ENCODE peak calls at places on chromosomes 7 and 10, in ten cellular contexts. L, B, I, F, S, N, W, T, C and Z are unnamed samples.

GRCh38 chr10:114684822-114685209 is 26.7 kb upstream of the ABLIM1 start:
- DNase-seq in L (no peak), B (peak), I (no peak), F (peak), S (no peak), N (no peak), W (no peak), T (no peak), C (no peak), Z (no peak)

GRCh38 chr10:89644691-89644966 is 413 bp downstream of the PANK1 start:
- DNase-seq in L (no peak), B (no peak), I (no peak), F (no peak), S (peak), N (peak), W (no peak), T (no peak), C (peak), Z (no peak)

GRCh38 chr10:14153570-14154055 is 177.1 kb downstream of the FRMD4A start:
- DNase-seq in L (no peak), B (no peak), I (peak), F (no peak), S (no peak), N (no peak), W (peak), T (no peak), C (no peak), Z (no peak)

GRCh38 chr7:4202954-4203353 is 479.1 kb upstream of the FOXK1 start:
- DNase-seq in L (no peak), B (no peak), I (no peak), F (no peak), S (no peak), N (no peak), W (peak), T (no peak), C (no peak), Z (no peak)

GRCh38 chr10:23383637-23384036 is 39.0 kb upstream of the C10orf67 start:
- DNase-seq in L (no peak), B (no peak), I (no peak), F (no peak), S (no peak), N (no peak), W (no peak), T (no peak), C (no peak), Z (no peak)

GRCh38 chr10:70475661-70476060 is 2.9 kb upstream of the PALD1 start:
- DNase-seq in L (no peak), B (no peak), I (no peak), F (no peak), S (no peak), N (no peak), W (no peak), T (no peak), C (no peak), Z (no peak)

GRCh38 chr7:155483868-155484325 is 26.0 kb downstream of the EN2 start:
- DNase-seq in L (no peak), B (no peak), I (no peak), F (no peak), S (peak), N (no peak), W (peak), T (no peak), C (no peak), Z (no peak)

GRCh38 chr7:151795168-151795754 is 81.7 kb downstream of the PRKAG2 start:
- DNase-seq in L (no peak), B (no peak), I (no peak), F (no peak), S (no peak), N (peak), W (no peak), T (no peak), C (no peak), Z (no peak)

GRCh38 chr7:11424006-11424405 is 408.0 kb downstream of the THSD7A start:
- DNase-seq in L (no peak), B (no peak), I (no peak), F (no peak), S (no peak), N (no peak), W (no peak), T (no peak), C (no peak), Z (no peak)

GRCh38 chr10:122981066-122981464 is 864 bp downstream of the PSTK start:
- DNase-seq in L (peak), B (peak), I (no peak), F (peak), S (no peak), N (no peak), W (peak), T (peak), C (no peak), Z (peak)

GRCh38 chr10:86048973-86049372 is 317.6 kb downstream of the GRID1 start:
- DNase-seq in L (no peak), B (no peak), I (no peak), F (no peak), S (no peak), N (no peak), W (no peak), T (no peak), C (no peak), Z (no peak)

GRCh38 chr7:146296028-146296427 is 179.4 kb downstream of the CNTNAP2 start:
- DNase-seq in L (no peak), B (no peak), I (no peak), F (no peak), S (no peak), N (no peak), W (no peak), T (no peak), C (no peak), Z (no peak)

GRCh38 chr7:1534330-1535099 is 4.0 kb downstream of the MAFK start:
- DNase-seq in L (no peak), B (no peak), I (no peak), F (no peak), S (peak), N (no peak), W (no peak), T (no peak), C (no peak), Z (no peak)

GRCh38 chr7:122166708-122167107 is 22.7 kb upstream of the AASS start:
- DNase-seq in L (no peak), B (peak), I (no peak), F (peak), S (no peak), N (no peak), W (no peak), T (no peak), C (no peak), Z (no peak)

GRCh38 chr7:38796636-38797501 is 112.1 kb downstream of the VPS41 start:
- DNase-seq in L (peak), B (peak), I (peak), F (peak), S (peak), N (no peak), W (peak), T (peak), C (no peak), Z (peak)

GRCh38 chr10:35565602-35566061 is 39.5 kb upstream of the GJD4 start:
- DNase-seq in L (no peak), B (peak), I (no peak), F (no peak), S (no peak), N (no peak), W (no peak), T (no peak), C (peak), Z (no peak)

GRCh38 chr10:58609525-58610150 is 97.0 kb downstream of the BICC1 start:
- DNase-seq in L (no peak), B (peak), I (no peak), F (no peak), S (no peak), N (no peak), W (no peak), T (no peak), C (no peak), Z (no peak)

GRCh38 chr7:105916603-105917002 is 40.2 kb upstream of the ATXN7L1 start:
- DNase-seq in L (no peak), B (peak), I (no peak), F (peak), S (no peak), N (no peak), W (no peak), T (no peak), C (no peak), Z (no peak)

GRCh38 chr10:79926037-79926436 is 22.9 kb downstream of the SFTPD start:
- DNase-seq in L (no peak), B (no peak), I (no peak), F (no peak), S (no peak), N (no peak), W (no peak), T (no peak), C (no peak), Z (no peak)

GRCh38 chr10:77494789-77495541 is 142.6 kb downstream of the KCNMA1 start:
- DNase-seq in L (no peak), B (no peak), I (no peak), F (no peak), S (no peak), N (no peak), W (no peak), T (no peak), C (no peak), Z (no peak)

GRCh38 chr10:125692246-125692931 is 9.4 kb upstream of the TEX36 start:
- DNase-seq in L (no peak), B (peak), I (no peak), F (peak), S (no peak), N (no peak), W (no peak), T (no peak), C (no peak), Z (no peak)

GRCh38 chr10:5970527-5970926 is 6.8 kb downstream of the IL15RA start:
- DNase-seq in L (no peak), B (no peak), I (no peak), F (no peak), S (no peak), N (no peak), W (no peak), T (no peak), C (no peak), Z (no peak)

GRCh38 chr7:65441010-65441409 is 67.4 kb downstream of the ZNF92 start:
- DNase-seq in L (no peak), B (peak), I (no peak), F (peak), S (no peak), N (no peak), W (no peak), T (no peak), C (no peak), Z (no peak)

GRCh38 chr10:124308811-124309210 is 109.9 kb downstream of the OAT start:
- DNase-seq in L (no peak), B (no peak), I (no peak), F (no peak), S (peak), N (no peak), W (no peak), T (no peak), C (no peak), Z (no peak)

GRCh38 chr10:62422068-62422590 is 48.0 kb downstream of the ZNF365 start:
- DNase-seq in L (peak), B (peak), I (no peak), F (peak), S (no peak), N (no peak), W (no peak), T (no peak), C (no peak), Z (no peak)

GRCh38 chr10:8060010-8060703 is 5.7 kb downstream of the GATA3 start:
- DNase-seq in L (no peak), B (peak), I (no peak), F (peak), S (no peak), N (no peak), W (no peak), T (no peak), C (no peak), Z (peak)

GRCh38 chr10:86730227-86730626 is 26.2 kb upstream of the BMPR1A start:
- DNase-seq in L (no peak), B (peak), I (no peak), F (no peak), S (peak), N (no peak), W (no peak), T (no peak), C (no peak), Z (no peak)

GRCh38 chr7:47526466-47526865 is 55.4 kb downstream of the TNS3 start:
- DNase-seq in L (no peak), B (no peak), I (no peak), F (no peak), S (peak), N (no peak), W (no peak), T (no peak), C (no peak), Z (no peak)

GRCh38 chr10:114632869-114633715 is 25.0 kb downstream of the ABLIM1 start:
- DNase-seq in L (peak), B (peak), I (no peak), F (peak), S (peak), N (no peak), W (peak), T (no peak), C (no peak), Z (peak)

GRCh38 chr7:116863168-116863670 is 832 bp downstream of the CAPZA2 start:
- DNase-seq in L (no peak), B (no peak), I (peak), F (no peak), S (peak), N (no peak), W (peak), T (no peak), C (peak), Z (peak)

GRCh38 chr10:12056758-12057157 is 12.0 kb upstream of the DHTKD1 start:
- DNase-seq in L (no peak), B (no peak), I (no peak), F (no peak), S (no peak), N (no peak), W (no peak), T (no peak), C (no peak), Z (no peak)

GRCh38 chr7:141742229-141742628 is 4.1 kb downstream of the SSBP1 start:
- DNase-seq in L (no peak), B (no peak), I (no peak), F (no peak), S (no peak), N (no peak), W (no peak), T (no peak), C (no peak), Z (no peak)

GRCh38 chr10:129794056-129794455 is 170.0 kb downstream of the EBF3 start:
- DNase-seq in L (no peak), B (no peak), I (no peak), F (no peak), S (no peak), N (no peak), W (no peak), T (no peak), C (no peak), Z (no peak)

GRCh38 chr7:127047521-127047920 is 205.2 kb downstream of the GRM8 start:
- DNase-seq in L (no peak), B (no peak), I (no peak), F (no peak), S (no peak), N (no peak), W (no peak), T (no peak), C (no peak), Z (no peak)

GRCh38 chr10:47370878-47371277 is 13.2 kb downstream of the ZNF488 start:
- DNase-seq in L (no peak), B (no peak), I (no peak), F (no peak), S (peak), N (no peak), W (no peak), T (no peak), C (no peak), Z (no peak)

GRCh38 chr7:65216469-65216868 is 157.2 kb upstream of the ZNF92 start:
- DNase-seq in L (no peak), B (peak), I (peak), F (no peak), S (peak), N (peak), W (peak), T (peak), C (no peak), Z (peak)

GRCh38 chr7:6640246-6640721 is 3.2 kb downstream of the ZNF316 start:
- DNase-seq in L (peak), B (peak), I (peak), F (no peak), S (no peak), N (no peak), W (peak), T (no peak), C (no peak), Z (peak)